ENCODE peak calls at places on chromosome 19, in five cellular contexts. H is left ventricle myocardium inferior, W is adrenal gland, V is stomach, U is colonic mucosa. L is an unnamed sample. For H3K9me3, the result is how much of the 10 kb centered on the place peaks cover.

GRCh38 chr19:2167896-2168618 is 4.3 kb downstream of the DOT1L start:
- DNase-seq in W (peak), H (peak), U (peak), V (peak), L (peak)

GRCh38 chr19:1796395-1797142 is 15.5 kb downstream of the ATP8B3 start:
- DNase-seq in W (no peak), V (no peak), H (no peak), U (no peak), L (no peak)

GRCh38 chr19:23384858-23385257 is 10.4 kb downstream of the ZNF91 start:
- DNase-seq in H (no peak), W (no peak), V (no peak), U (no peak), L (no peak)

GRCh38 chr19:6613711-6614110 is 22.8 kb upstream of the CD70 start:
- DNase-seq in V (no peak), W (no peak), H (no peak), U (no peak), L (no peak)

GRCh38 chr19:52590728-52591127 is 20.6 kb downstream of the ZNF701 start:
- DNase-seq in H (no peak), V (no peak), U (no peak), W (no peak), L (no peak)

GRCh38 chr19:11581740-11582139 is 4.3 kb upstream of the ACP5 start:
- DNase-seq in H (no peak), V (no peak), W (no peak), U (no peak), L (no peak)

GRCh38 chr19:4295972-4296771 is 6.0 kb downstream of the TMIGD2 start:
- DNase-seq in W (no peak), H (no peak), V (peak), U (no peak), L (no peak)

GRCh38 chr19:43809762-43810696 is 7.8 kb upstream of the LYPD5 start:
- DNase-seq in H (no peak), W (no peak), U (no peak), V (no peak), L (no peak)

GRCh38 chr19:38049105-38049649 is 142.2 kb downstream of the SIPA1L3 start:
- DNase-seq in W (no peak), V (peak), U (no peak), H (no peak), L (no peak)

GRCh38 chr19:13195678-13196077 is 45.5 kb downstream of the IER2 start:
- DNase-seq in U (peak), V (peak), W (no peak), H (no peak), L (no peak)

GRCh38 chr19:45250216-45250831 is 747 bp upstream of the MARK4 start:
- DNase-seq in H (no peak), W (no peak), V (no peak), U (no peak), L (no peak)

GRCh38 chr19:7492142-7493055 is 3.6 kb upstream of the PEX11G start:
- DNase-seq in W (no peak), H (no peak), V (no peak), U (no peak), L (no peak)

GRCh38 chr19:29562299-29563297 is 36.8 kb downstream of the VSTM2B start:
- DNase-seq in U (no peak), H (no peak), V (no peak), W (no peak), L (no peak)

GRCh38 chr19:18644144-18645034 is 7.6 kb downstream of the KLHL26 start:
- DNase-seq in V (no peak), W (no peak), H (no peak), U (no peak), L (peak)

GRCh38 chr19:31784631-31785237 is 435.5 kb upstream of the TSHZ3 start:
- DNase-seq in W (no peak), H (no peak), V (no peak), U (no peak), L (no peak)

GRCh38 chr19:55633866-55634265 is 6.9 kb upstream of the ZNF580 start:
- DNase-seq in W (peak), H (no peak), V (no peak), U (no peak), L (no peak)

GRCh38 chr19:5575553-5575952 is 7.8 kb upstream of the TINCR start:
- DNase-seq in W (no peak), H (no peak), U (no peak), V (no peak), L (no peak)

GRCh38 chr19:38034153-38034835 is 127.3 kb downstream of the SIPA1L3 start:
- DNase-seq in W (no peak), H (no peak), V (no peak), U (no peak), L (peak)

GRCh38 chr19:35008891-35009341 is 8.8 kb downstream of the GRAMD1A start:
- DNase-seq in W (no peak), V (no peak), U (no peak), H (no peak), L (no peak)

GRCh38 chr19:2049741-2050348 is 1.2 kb downstream of the MKNK2 start:
- DNase-seq in U (peak), W (peak), V (peak), H (peak), L (peak)

GRCh38 chr19:38974599-38975213 is 836 bp downstream of the FBXO17 start:
- DNase-seq in V (no peak), U (no peak), H (no peak), W (no peak), L (no peak)

GRCh38 chr19:28475525-28475924 is 737.4 kb downstream of the UQCRFS1 start:
- DNase-seq in H (no peak), U (no peak), V (no peak), W (peak), L (no peak)

GRCh38 chr19:45492627-45493470 is 4.0 kb downstream of the RTN2 start:
- DNase-seq in V (no peak), U (peak), W (no peak), H (peak), L (peak)

GRCh38 chr19:9362905-9363304 is at the start of gene ZNF177:
- DNase-seq in H (no peak), V (no peak), W (no peak), U (no peak), L (no peak)

GRCh38 chr19:4196587-4197148 is 14.2 kb downstream of the ANKRD24 start:
- DNase-seq in U (no peak), H (no peak), V (no peak), W (no peak), L (no peak)

GRCh38 chr19:52667972-52668371 is 29.8 kb upstream of the ZNF83 start:
- DNase-seq in U (no peak), V (no peak), H (no peak), W (no peak), L (no peak)

GRCh38 chr19:38057954-38058690 is 151.1 kb downstream of the SIPA1L3 start:
- DNase-seq in V (peak), U (peak), H (no peak), W (no peak), L (no peak)

GRCh38 chr19:13072206-13072898 is 30.3 kb downstream of the LYL1 start:
- DNase-seq in U (no peak), V (no peak), W (no peak), H (no peak), L (no peak)

GRCh38 chr19:32896516-32897214 is 27.1 kb upstream of the SLC7A9 start:
- DNase-seq in V (no peak), H (no peak), U (no peak), W (no peak), L (no peak)

GRCh38 chr19:1156830-1157615 is 17.0 kb downstream of the SBNO2 start:
- DNase-seq in W (no peak), U (no peak), V (no peak), H (no peak), L (no peak)

GRCh38 chr19:34667349-34668076 is 9.4 kb downstream of the SCGB2B2 start:
- DNase-seq in W (peak), V (no peak), U (no peak), H (no peak), L (no peak)

GRCh38 chr19:13887039-13887438 is 10.1 kb downstream of the NANOS3 start:
- DNase-seq in V (peak), U (peak), H (no peak), W (no peak), L (no peak)

DNA sequence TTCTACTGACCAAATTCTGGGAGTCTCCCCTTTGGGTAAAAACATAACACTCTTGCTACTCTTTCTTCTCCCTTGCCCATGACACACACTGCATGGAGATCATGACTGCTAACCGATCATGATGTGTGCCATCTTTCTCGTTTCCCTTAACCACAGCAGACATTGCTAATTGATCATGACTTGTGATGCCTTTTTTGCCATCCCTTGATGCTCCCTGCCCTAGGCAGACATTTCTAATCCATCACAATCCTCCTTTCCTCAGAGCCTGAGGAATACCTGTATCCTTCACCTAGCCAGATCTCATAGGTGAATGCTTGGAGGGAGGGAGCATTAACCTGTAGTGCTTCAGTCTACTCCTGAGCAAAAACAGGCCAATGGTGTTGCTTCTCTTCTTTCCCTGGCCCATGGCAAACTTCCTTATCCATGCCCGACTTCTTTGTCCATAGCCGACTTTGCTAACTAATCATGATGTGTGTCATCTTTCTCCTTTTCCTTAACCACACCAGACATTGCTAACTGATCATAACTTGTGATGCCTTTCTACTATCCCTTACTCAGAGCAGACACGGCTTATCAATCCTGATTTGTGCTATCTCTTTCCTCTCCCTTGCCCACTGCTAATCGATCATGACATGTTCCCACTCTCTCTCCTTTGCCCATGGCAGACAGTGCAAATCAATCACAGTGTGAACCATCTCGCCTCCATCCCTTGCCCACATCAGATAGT is 17.7 kb downstream of the NUMBL start:
- DNase-seq in U (no peak), H (no peak), V (no peak), W (no peak), L (no peak)
- H3K9me3 ChIP-seq in U (under half), H (under half), V (under half), W (under half), L (under half)

GRCh38 chr19:57421037-57421436 is 10.1 kb downstream of the ZNF17 start:
- DNase-seq in V (no peak), U (no peak), W (no peak), H (no peak), L (no peak)
- H3K9me3 ChIP-seq in V (half or more), U (under half), W (under half), H (half or more), L (half or more)

DNA sequence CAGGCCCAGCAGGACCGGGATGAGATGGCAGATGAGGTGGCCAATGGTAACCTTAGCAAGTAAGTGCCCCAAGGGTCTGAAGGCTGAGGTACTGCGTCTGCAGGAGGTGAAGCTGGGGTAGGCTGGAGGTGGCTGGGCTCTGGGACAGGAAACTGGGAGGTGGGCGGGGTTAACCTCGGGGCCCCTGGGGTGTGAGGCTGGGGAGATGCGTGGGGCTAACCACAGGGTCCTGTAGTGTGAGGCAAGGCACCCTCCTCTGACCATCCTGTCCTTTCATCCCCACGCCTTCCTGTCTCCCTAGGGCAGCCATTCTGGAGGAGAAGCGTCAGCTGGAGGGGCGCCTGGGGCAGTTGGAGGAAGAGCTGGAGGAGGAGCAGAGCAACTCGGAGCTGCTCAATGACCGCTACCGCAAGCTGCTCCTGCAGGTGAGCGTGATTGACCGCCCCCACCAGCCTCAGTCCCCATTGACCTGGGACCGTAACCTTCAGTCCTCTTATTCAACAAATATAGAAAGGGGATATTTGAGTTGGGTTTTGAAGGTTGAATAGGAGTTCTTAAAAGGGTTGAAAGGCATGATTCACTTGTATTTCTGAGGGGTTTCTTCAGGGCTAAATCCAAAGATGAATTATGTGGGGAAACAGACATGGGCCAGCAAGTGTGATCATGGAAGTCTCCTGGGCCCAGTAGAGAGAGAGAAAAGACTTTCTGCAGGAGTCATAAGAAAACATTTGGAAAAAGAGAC is 35.7 kb downstream of the KCNC3 start:
- DNase-seq in H (no peak), W (no peak), V (no peak), U (no peak), L (no peak)
- H3K9me3 ChIP-seq in H (under half), W (under half), V (under half), U (under half), L (under half)

DNA sequence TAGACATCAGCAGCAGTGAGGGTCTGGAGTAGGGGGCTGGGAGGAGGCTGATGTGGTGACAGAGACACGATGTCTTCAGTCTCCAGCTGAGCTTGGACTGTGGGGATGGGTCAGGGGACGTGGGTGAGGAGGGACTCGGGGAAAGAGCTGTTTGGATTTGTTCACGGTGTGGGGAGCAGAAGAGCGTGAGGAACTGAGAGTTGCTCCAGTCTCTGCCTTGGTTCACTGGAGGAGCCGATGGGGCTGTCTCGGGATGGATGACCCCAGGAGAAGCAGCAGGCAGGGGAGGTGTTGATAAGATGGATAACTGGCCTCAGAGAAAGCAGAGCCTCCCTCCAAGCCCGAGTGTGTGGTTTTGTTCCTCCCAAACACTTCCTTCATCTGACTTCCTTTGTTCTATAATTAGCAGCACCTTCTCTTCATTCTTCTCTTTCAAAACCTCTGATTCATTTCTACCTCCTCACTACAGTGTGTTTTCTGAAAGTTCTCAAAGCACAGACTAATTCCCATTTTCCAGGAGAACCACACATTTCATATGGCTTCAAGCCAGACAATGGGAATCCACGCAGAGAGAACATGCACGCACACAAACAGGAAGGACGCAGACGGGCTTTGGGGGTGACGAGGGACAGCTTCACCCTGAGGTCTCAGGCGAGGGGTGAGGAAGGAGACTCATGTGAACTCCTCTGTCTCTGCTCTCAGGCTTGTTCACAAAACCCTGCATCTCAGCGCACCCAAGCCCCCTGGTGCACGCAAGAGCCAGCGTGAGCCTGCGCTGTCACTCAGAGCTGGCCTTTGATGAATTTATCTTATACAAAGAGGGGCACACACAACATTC is 18.6 kb downstream of the LAIR2 start:
- DNase-seq in H (no peak), V (no peak), U (no peak), W (no peak), L (no peak)
- H3K9me3 ChIP-seq in H (under half), V (under half), U (under half), W (under half), L (under half)

GRCh38 chr19:21410166-21410565 is 13.2 kb downstream of the ZNF493 start:
- DNase-seq in V (no peak), H (no peak), W (no peak), U (no peak), L (no peak)
- H3K9me3 ChIP-seq in V (half or more), H (under half), W (under half), U (under half), L (under half)

DNA sequence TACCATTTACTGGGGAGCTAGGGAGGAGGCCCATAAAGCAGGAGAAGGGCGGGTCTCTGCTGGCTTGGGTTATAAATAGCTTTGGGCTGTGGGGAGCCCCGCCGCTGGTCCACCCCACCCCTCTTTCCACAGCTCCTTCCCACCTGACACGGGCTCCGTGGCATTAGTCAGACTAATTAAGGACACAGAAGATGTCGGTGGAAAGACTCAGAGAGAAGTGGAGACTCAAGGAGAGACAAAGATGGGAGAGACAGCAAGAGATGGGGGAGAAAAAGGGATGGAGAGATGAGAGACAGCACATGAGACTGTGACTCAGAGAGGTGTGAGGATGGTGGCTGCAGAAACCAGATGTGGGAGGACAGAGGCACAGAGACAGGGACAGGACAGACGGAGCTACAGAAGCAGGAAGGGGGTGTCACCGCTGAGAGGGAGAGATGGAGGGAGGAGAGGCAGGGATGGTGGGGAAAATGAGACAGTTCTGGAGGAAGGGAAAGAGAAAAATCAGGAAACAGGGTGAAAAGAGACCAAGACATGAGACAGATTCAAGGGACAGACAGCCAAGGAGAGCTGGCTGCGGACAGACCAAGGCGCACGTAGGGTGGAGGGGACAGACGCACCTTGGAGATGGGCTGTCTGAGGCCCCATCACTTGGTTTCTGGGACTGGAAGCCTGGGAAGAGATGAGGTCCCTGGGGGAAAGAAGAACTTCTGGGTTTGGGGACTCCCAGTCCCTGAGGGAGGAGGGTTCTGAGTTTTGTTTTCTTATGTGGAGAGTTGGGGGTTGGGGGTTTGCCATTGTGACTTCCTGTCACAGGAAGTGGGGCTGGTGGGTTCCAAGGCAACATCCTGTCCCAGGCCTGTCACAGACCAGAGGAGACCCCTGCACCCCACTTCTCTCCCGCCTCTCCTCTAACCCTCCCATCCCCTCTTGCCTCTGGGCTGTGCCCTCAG is 4.1 kb downstream of the ARHGEF1 start:
- DNase-seq in W (no peak), H (no peak), U (no peak), V (no peak), L (no peak)
- H3K9me3 ChIP-seq in W (under half), H (under half), U (under half), V (under half), L (under half)

DNA sequence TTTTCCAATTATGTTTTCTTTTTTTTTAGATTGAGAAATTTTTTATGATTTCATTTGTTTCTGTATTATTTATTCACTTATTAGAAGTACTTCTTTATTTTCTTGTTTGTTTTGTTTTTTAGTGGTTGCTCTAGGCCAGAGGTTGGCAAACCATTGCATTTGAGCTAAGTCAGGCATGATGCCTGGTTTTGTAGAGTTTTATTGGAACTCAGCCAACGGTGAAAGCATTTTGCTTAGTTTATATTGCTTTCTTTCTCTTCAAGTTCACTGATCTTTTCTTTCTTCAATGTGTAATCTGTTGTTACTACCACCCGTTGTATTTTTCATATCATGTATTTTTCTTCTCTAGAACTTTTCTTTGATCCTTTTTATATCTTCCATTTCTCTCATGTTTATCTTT is 19.7 kb downstream of the ZNF567 start:
- DNase-seq in U (no peak), V (no peak), W (no peak), H (no peak), L (no peak)
- H3K9me3 ChIP-seq in U (under half), V (half or more), W (under half), H (half or more), L (under half)

GRCh38 chr19:36773223-36773579 is 594 bp upstream of the ZNF850 start:
- DNase-seq in W (no peak), V (no peak), U (no peak), H (no peak), L (no peak)
- H3K9me3 ChIP-seq in W (under half), V (half or more), U (under half), H (under half), L (under half)

DNA sequence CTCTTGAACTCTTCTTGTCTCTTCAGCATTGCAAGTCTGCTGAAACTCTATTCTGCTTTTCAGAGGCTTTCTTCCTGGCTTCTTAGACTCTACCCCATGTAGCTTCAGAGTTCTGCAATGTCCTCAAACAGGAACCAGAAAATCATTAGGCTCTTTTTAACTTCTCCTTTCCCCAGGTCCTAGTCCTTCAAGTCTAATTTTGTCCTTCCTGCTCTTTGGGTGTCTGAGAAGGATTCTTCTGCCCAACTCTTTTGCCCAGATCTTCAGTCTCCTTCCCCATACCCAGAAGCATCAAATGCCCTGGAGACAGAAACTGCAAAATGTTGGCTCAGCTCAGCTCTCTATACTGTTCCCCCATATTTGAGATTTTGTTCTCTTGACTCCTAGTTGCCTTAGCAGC is 50.0 kb upstream of the CALM3 start:
- DNase-seq in H (no peak), U (no peak), W (no peak), V (no peak), L (no peak)
- H3K9me3 ChIP-seq in H (under half), U (under half), W (under half), V (under half), L (under half)

L was measured in tibial artery.